ENCODE peak calls at places on chromosomes 16 and 17, in five cellular contexts. Q is PC-3, F is heart left ventricle, J is breast epithelium, X is dorsolateral prefrontal cortex. B is an unnamed sample.

GRCh38 chr16:24051125-24051524 is 205.0 kb upstream of the CACNG3 start:
- DNase-seq in Q (no peak), F (no peak), J (no peak), X (no peak), B (no peak)

GRCh38 chr17:42200702-42201101 is 6.4 kb upstream of the GHDC start:
- DNase-seq in Q (no peak), F (peak), J (no peak), X (peak), B (peak)

GRCh38 chr16:86390335-86390734 is 120.0 kb upstream of the FOXF1 start:
- DNase-seq in Q (no peak), F (no peak), J (no peak), X (no peak), B (no peak)

GRCh38 chr16:1527836-1528811 is 5.3 kb upstream of the TMEM204 start:
- DNase-seq in Q (no peak), F (peak), J (no peak), X (no peak), B (peak)

GRCh38 chr17:48153711-48154642 is 46.4 kb downstream of the SNX11 start:
- DNase-seq in Q (peak), F (no peak), J (no peak), X (no peak), B (peak)

GRCh38 chr17:14737984-14738651 is 437.2 kb downstream of the HS3ST3B1 start:
- DNase-seq in Q (peak), F (peak), J (peak), X (no peak), B (peak)

GRCh38 chr16:58158137-58158536 is 29.0 kb upstream of the CFAP20 start:
- DNase-seq in Q (no peak), F (no peak), J (no peak), X (no peak), B (no peak)

GRCh38 chr17:33725675-33726271 is 432.7 kb upstream of the ASIC2 start:
- DNase-seq in Q (peak), F (no peak), J (no peak), X (no peak), B (peak)

GRCh38 chr16:63361032-63361624 is 1324.9 kb upstream of the CDH8 start:
- DNase-seq in Q (peak), F (no peak), J (no peak), X (no peak), B (peak)

GRCh38 chr17:27552467-27552779 is 78.6 kb upstream of the LGALS9 start:
- DNase-seq in Q (peak), F (no peak), J (no peak), X (no peak), B (peak)

GRCh38 chr16:1347286-1347855 is 4.3 kb downstream of the TSR3 start:
- DNase-seq in Q (no peak), F (no peak), J (no peak), X (no peak), B (no peak)

GRCh38 chr16:31477220-31478216 is 5.4 kb upstream of the SLC5A2 start:
- DNase-seq in Q (no peak), F (no peak), J (no peak), X (no peak), B (no peak)

GRCh38 chr17:59366040-59366757 is 34.7 kb downstream of the YPEL2 start:
- DNase-seq in Q (peak), F (no peak), J (no peak), X (no peak), B (peak)

GRCh38 chr16:87293990-87294389 is 23.2 kb downstream of the C16orf95 start:
- DNase-seq in Q (no peak), F (no peak), J (no peak), X (no peak), B (no peak)

GRCh38 chr17:77323413-77324171 is 182.8 kb downstream of the SEC14L1 start:
- DNase-seq in Q (peak), F (no peak), J (peak), X (no peak), B (peak)

GRCh38 chr17:59154335-59154720 is 658 bp downstream of the SKA2 start:
- DNase-seq in Q (peak), F (peak), J (peak), X (peak), B (peak)

GRCh38 chr16:53726625-53727024 is 22.7 kb downstream of the FTO start:
- DNase-seq in Q (peak), F (no peak), J (no peak), X (no peak), B (no peak)

GRCh38 chr17:82440991-82441627 is 9.4 kb downstream of the CYBC1 start:
- DNase-seq in Q (no peak), F (no peak), J (no peak), X (no peak), B (peak)

GRCh38 chr16:67396159-67396774 is 3.0 kb upstream of the TPPP3 start:
- DNase-seq in Q (peak), F (peak), J (peak), X (no peak), B (peak)

GRCh38 chr17:44097110-44097810 is 26.2 kb downstream of the HDAC5 start:
- DNase-seq in Q (peak), F (peak), J (no peak), X (no peak), B (peak)
- TF ChIP-seq CTCF in Q (no peak), F (no peak), J (no peak), X (no peak), B (no peak)

GRCh38 chr17:81223758-81224122 is 975 bp upstream of the CEP131 start:
- DNase-seq in Q (peak), F (no peak), J (no peak), X (no peak), B (no peak)
- H3K4me3 ChIP-seq in Q (peak), F (no peak), J (peak), X (peak), B (peak)

GRCh38 chr17:9120471-9120870 is 99.2 kb downstream of the NTN1 start:
- DNase-seq in Q (no peak), F (no peak), J (no peak), X (no peak), B (no peak)
- TF ChIP-seq CTCF in Q (peak), F (no peak), J (no peak), X (no peak), B (peak)

GRCh38 chr16:30473231-30474061 is 904 bp downstream of the ITGAL start:
- DNase-seq in Q (no peak), F (no peak), J (no peak), X (no peak), B (no peak)
- H3K4me3 ChIP-seq in Q (no peak), F (no peak), J (no peak), X (no peak), B (no peak)

DNA sequence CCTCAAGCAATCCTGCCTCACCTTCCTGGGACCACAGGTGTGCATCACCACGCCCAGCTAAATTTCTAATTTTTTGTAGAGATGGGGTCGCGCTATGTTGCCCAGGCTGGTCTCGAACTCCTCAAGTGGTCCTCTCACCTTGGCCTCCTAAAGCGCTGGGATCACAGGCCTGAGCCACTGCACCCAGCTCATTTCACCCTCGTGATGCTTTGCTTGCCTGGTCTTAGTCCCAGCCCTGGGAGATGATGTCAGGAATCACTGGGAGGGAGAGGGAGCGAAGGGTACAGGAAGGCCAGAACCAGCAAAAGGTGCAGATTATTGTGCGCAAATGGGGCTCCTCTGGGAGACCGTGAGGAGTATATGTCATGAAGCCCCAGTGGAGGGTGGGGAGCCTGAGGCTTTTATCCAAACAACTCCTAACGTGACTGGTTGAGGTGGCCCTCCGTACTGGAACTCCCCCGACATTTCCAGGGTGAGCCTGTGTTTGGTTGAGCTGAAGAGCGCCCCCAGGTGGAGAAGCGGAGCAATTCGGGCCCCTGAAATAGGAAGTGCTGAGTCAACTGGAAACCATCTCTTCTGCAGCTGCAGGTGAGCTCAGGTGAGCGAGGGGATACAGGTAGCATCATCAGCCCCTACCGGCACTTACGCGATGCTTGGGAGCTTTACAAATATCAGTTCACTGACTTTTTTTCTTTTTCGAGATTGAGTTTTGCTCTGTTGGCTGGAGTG is 41.2 kb upstream of the HAPSTR1 start:
- DNase-seq in Q (peak), F (no peak), J (no peak), X (no peak), B (peak)
- TF ChIP-seq CTCF in Q (peak), F (no peak), J (no peak), X (no peak), B (peak)

DNA sequence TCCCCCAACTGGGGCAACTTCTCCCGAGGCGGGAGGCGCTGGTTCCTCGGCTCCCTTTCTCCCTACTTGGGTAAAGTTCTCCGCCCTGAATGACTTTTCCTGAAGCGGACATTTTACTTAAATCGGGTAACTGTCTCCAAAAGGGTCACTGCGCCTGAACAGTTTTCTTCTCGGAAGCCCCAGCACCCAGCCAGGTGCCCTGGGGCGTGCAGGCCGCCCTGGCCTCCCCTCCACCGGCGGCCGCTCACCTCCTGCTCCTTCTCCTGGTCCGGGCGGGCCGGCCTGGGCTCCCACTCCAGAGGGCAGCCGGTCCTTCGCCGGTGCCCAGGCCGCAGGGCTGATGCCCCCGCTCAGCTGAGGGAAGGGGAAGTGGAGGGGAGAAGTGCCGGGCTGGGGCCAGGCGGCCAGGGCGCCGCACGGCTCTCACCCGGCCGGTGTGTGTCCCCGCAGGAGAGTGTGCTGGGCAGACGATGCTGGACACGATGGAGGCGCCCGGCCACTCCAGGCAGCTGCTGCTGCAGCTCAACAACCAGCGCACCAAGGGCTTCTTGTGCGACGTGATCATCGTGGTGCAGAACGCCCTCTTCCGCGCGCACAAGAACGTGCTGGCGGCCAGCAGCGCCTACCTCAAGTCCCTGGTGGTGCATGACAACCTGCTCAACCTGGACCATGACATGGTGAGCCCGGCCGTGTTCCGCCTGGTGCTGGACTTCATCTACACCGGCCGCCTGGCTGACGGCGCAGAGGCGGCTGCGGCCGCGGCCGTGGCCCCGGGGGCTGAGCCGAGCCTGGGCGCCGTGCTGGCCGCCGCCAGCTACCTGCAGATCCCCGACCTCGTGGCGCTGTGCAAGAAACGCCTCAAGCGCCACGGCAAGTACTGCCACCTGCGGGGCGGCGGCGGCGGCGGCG is 1.6 kb downstream of the HIC1 start:
- DNase-seq in Q (no peak), F (no peak), J (no peak), X (no peak), B (peak)
- H3K4me3 ChIP-seq in Q (no peak), F (peak), J (peak), X (no peak), B (peak)

GRCh38 chr16:10028644-10029043 is 153.6 kb downstream of the GRIN2A start:
- DNase-seq in Q (no peak), F (no peak), J (no peak), X (no peak), B (no peak)

GRCh38 chr16:10031955-10032354 is 150.3 kb downstream of the GRIN2A start:
- DNase-seq in Q (no peak), F (no peak), J (no peak), X (no peak), B (no peak)

GRCh38 chr16:10027553-10027952 is 154.7 kb downstream of the GRIN2A start:
- DNase-seq in Q (no peak), F (no peak), J (no peak), X (peak), B (no peak)

GRCh38 chr16:10033561-10033960 is 148.7 kb downstream of the GRIN2A start:
- DNase-seq in Q (no peak), F (no peak), J (no peak), X (peak), B (no peak)

DNA sequence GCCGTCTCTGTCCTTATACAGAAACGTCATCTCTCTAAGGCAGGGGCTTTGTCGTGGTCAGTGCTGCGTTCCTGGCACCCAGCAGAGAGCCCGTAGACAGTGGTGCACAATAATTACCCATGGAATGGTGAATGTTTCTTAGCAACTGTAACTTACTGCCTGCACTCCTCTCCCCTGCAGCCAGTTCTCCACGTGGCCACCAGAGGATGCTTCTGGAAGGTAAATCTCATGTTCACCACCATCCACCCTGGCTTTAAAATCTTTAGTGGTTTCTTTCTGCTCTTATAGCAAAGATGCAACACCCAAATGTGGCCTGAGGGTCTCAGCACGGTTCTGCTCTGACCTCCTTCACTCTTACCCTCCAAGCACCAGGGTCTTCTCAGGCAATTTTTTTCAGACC is 150.8 kb downstream of the GRIN2A start:
- DNase-seq in Q (peak), F (no peak), J (no peak), X (no peak), B (no peak)
- TF ChIP-seq CTCF in Q (peak), F (no peak), J (no peak), X (no peak), B (no peak)

GRCh38 chr17:73165616-73166404 is 1.0 kb downstream of the SSTR2 start:
- DNase-seq in Q (no peak), F (no peak), J (no peak), X (no peak), B (no peak)
- H3K4me3 ChIP-seq in Q (peak), F (peak), J (peak), X (peak), B (peak)

DNA sequence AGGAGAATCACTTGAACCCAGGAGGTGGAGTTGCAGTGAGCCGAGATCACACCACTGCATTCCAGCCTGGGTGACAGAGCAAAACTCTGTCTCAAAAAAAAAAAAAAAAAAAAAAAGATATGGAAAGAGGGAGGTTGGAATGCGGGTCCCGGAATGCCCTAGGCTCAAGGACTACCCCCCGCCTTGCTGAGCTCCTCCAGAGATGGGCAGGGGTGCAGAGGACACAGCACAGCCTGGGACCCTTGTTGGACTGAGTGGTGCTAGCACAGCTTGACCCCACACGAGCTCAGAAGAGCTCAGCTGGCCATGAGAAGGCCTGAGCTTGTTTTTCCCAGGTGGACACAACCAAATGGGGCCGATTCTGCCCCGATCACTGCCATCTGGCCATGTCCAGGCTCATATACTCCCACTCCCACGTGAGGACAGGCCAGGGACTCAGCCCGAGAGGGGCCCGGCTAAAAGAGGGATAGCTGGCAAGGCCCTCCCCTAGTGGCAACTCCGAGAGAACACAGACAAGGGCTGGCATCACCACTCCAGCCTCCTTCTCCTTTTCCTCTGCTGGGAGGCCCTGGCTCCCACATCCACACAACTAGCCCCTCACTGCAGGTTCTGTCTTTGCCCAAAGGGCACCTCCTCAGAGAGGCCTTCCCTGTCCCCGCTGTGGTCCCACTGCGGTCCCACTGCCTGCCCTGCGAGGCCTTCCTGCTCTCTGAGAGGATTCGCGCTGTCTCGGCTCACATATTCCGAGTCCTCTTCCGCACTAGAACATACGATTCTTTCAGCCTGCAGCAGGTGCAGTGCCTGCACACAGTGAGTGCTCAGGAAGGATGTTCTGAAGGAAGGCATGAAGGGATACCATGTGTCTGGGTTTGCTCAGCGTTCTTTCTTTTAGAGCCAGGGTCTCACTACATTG is 11.0 kb downstream of the SGCA start:
- DNase-seq in Q (no peak), F (no peak), J (no peak), X (no peak), B (peak)
- TF ChIP-seq CTCF in Q (peak), F (no peak), J (no peak), X (no peak), B (no peak)

DNA sequence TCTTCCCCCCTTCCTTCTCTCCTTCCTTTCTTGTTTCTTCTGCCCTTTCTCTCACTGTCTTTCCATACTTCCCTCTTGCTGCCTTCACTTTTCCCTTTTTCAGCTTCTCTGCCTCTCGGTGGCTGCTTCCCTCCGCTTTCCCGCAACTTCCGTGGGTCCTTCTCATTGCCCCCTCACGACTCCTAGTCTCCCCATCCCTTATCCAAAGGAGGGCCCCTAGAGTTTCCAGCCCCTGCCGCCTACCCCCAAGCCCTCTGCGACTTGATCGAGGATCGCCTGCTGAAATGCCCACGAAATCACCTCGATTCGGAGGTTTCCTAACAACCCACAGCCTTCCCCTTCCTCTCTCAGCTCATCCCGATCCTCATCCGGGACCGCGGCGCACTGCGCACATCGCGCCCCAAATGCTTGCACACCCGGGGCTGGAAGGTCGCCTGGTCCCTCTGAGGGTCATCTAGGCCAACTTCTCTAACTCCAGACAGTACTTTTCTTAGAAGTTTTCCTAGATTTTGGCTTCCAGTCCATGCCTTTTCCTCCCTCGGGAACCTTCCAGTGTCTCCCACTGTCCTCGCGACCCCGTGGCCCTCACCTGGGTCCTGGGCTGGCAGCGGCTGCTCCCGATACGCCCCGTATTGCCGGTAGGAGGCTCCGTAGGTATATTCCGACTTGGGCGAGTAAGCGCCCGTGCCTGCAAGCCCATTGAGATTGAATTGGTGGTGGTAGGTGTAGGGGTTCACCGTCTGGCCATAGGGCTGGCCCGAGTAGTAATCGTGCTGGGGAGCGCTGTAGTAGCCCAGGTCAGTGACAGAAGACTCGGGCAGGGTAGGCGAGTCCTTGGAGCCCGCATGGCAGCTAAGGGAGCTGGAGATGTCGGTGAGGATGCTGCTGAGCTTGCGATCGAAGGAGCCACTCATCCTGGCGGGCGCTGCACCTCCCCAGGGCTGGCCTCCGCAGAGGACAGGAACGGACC is 654 bp downstream of the DLX3 start:
- DNase-seq in Q (no peak), F (no peak), J (no peak), X (no peak), B (no peak)
- H3K4me3 ChIP-seq in Q (peak), F (peak), J (peak), X (no peak), B (peak)